ENCODE peak calls at places on chromosomes 12 and 14, in seven cellular contexts. B, Y, O, G, I, H and V are unnamed samples.
A peak's percentile ranks its signal among the peaks of the same experiment; 100 is the strongest.

GRCh38 chr12:106000376-106001104 is 138.2 kb downstream of the NUAK1 start:
- DNase-seq in G (no peak), O (no peak), I (no peak), Y (no peak), H (no peak), B (no peak), V (no peak)

GRCh38 chr12:22682663-22683062 is 57.7 kb downstream of the ETNK1 start:
- DNase-seq in Y (no peak), O (no peak), B (no peak), G (no peak), I (no peak), H (no peak), V (no peak)

GRCh38 chr14:90421001-90421580 is 24.3 kb downstream of the CALM1 start:
- DNase-seq in I (no peak), G (no peak), Y (no peak), H (no peak), B (no peak), O (no peak), V (no peak)

GRCh38 chr12:4051616-4052015 is 178.4 kb upstream of the PARP11 start:
- DNase-seq in I (no peak), O (no peak), B (no peak), Y (no peak), H (no peak), G (no peak), V (no peak)

GRCh38 chr12:57514720-57515467 is 5.4 kb downstream of the DDIT3 start:
- DNase-seq in B (no peak), Y (no peak), O (no peak), H (no peak), I (no peak), G (no peak), V (no peak)

GRCh38 chr12:27142102-27142721 is 59.8 kb upstream of the C12orf71 start:
- DNase-seq in O (peak; percentile 63), B (peak; percentile 57), H (no peak), I (no peak), G (peak; percentile 77), Y (peak; percentile 98), V (peak; percentile 65)

GRCh38 chr12:27988594-27989233 is 16.2 kb upstream of the PTHLH start:
- DNase-seq in B (no peak), G (no peak), O (no peak), H (no peak), I (no peak), Y (no peak), V (no peak)

GRCh38 chr14:63745272-63745671 is 17.4 kb upstream of the SGPP1 start:
- DNase-seq in B (no peak), Y (no peak), G (no peak), H (no peak), O (no peak), I (no peak), V (no peak)

GRCh38 chr12:78802593-78802992 is 62.0 kb upstream of the SYT1 start:
- DNase-seq in O (peak; percentile 67), G (peak; percentile 85), Y (no peak), H (no peak), B (no peak), I (no peak), V (peak; percentile 90)

GRCh38 chr12:120699553-120699952 is 10.7 kb upstream of the UNC119B start:
- DNase-seq in H (no peak), I (no peak), O (no peak), G (no peak), B (no peak), Y (no peak), V (no peak)

GRCh38 chr12:128994869-128995268 is 141.6 kb downstream of the GLT1D1 start:
- DNase-seq in I (no peak), H (no peak), B (no peak), Y (no peak), O (no peak), G (no peak), V (no peak)

GRCh38 chr14:54712371-54712998 is 145.6 kb downstream of the SAMD4A start:
- DNase-seq in Y (no peak), O (no peak), G (no peak), H (no peak), I (no peak), B (peak; percentile 45), V (no peak)

GRCh38 chr12:91404362-91404899 is 221.8 kb upstream of the DCN start:
- DNase-seq in O (no peak), I (no peak), G (no peak), B (no peak), Y (no peak), H (no peak), V (no peak)

GRCh38 chr14:23454445-23454856 is 15.1 kb upstream of the NGDN start:
- DNase-seq in Y (no peak), B (no peak), O (no peak), G (no peak), H (no peak), I (no peak), V (no peak)

GRCh38 chr14:76981670-76982069 is 46.8 kb downstream of the IRF2BPL start:
- DNase-seq in Y (no peak), I (no peak), G (no peak), B (no peak), O (no peak), H (no peak), V (no peak)

GRCh38 chr14:98840511-98840910 is 431.5 kb downstream of the BCL11B start:
- DNase-seq in G (no peak), H (no peak), B (no peak), O (no peak), I (no peak), Y (no peak), V (no peak)

GRCh38 chr12:50185975-50186663 is 18.9 kb upstream of the CERS5 start:
- DNase-seq in Y (no peak), I (no peak), H (no peak), O (no peak), G (peak; percentile 72), B (no peak), V (no peak)

GRCh38 chr14:26963696-26964095 is 365.9 kb upstream of the NOVA1 start:
- DNase-seq in O (no peak), H (no peak), I (no peak), B (peak; percentile 57), G (no peak), Y (no peak), V (no peak)

GRCh38 chr14:54651018-54651351 is 84.1 kb downstream of the SAMD4A start:
- DNase-seq in O (no peak), B (no peak), I (no peak), H (no peak), G (no peak), Y (no peak), V (no peak)

GRCh38 chr14:89493877-89494634 is 77.0 kb upstream of the FOXN3 start:
- DNase-seq in Y (no peak), B (no peak), O (no peak), H (no peak), I (no peak), G (no peak), V (peak; percentile 20)

GRCh38 chr12:21852251-21852650 is 77.7 kb upstream of the KCNJ8 start:
- DNase-seq in O (no peak), B (no peak), I (no peak), H (no peak), Y (no peak), G (peak; percentile 44), V (peak; percentile 63)

GRCh38 chr14:60381909-60382308 is 104.0 kb downstream of the C14orf39 start:
- DNase-seq in Y (no peak), I (no peak), O (no peak), G (no peak), B (no peak), H (no peak), V (no peak)

GRCh38 chr12:133204264-133204603 is 22.9 kb downstream of the ZNF268 start:
- DNase-seq in Y (no peak), B (no peak), O (no peak), G (no peak), I (no peak), H (no peak), V (no peak)

DNA sequence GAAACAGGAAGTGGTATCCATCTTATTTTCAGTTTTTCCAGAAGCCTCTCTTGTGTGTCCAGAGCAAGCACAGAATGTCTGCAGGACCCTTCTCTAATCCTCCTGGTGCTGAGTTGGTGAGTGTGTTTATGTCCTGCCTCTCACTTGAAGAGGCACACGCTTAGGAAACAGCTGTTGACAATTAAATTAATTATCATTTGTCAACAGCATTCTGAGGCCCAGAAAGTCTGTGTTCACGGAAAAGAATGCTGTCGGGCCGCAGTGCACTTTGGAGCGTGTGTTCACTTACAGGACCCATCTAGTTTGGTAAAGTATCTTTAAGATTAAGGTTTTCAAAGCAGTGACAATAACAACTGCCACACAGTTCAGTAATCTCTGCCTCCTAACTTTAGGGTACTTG is 70.4 kb downstream of the LMNTD1 start:
- DNase-seq in O (no peak), Y (no peak), I (no peak), H (no peak), G (no peak), B (no peak), V (no peak)
- H3K4me3 ChIP-seq in O (no peak overlapping the region), Y (no peak overlapping the region), I (no peak overlapping the region), H (no peak overlapping the region), G (no peak overlapping the region), B (no peak overlapping the region), V (no peak overlapping the region)

GRCh38 chr12:34600592-34601462 is 578.5 kb downstream of the ALG10 start:
- DNase-seq in I (peak; percentile 15), Y (no peak), H (no peak), O (no peak), B (no peak), G (no peak), V (no peak)

GRCh38 chr12:34598851-34599529 is 576.7 kb downstream of the ALG10 start:
- DNase-seq in G (no peak), H (no peak), O (no peak), I (peak; percentile 24), B (no peak), Y (no peak), V (no peak)

GRCh38 chr12:34598352-34598827 is 576.1 kb downstream of the ALG10 start:
- DNase-seq in G (no peak), Y (no peak), B (no peak), O (no peak), I (no peak), H (no peak), V (no peak)

GRCh38 chr12:34601689-34602088 is 579.4 kb downstream of the ALG10 start:
- DNase-seq in I (peak; percentile 9), B (no peak), H (no peak), G (no peak), O (no peak), Y (no peak), V (no peak)

GRCh38 chr12:34599530-34600513 is 577.5 kb downstream of the ALG10 start:
- DNase-seq in B (no peak), I (no peak), G (no peak), H (no peak), Y (no peak), O (no peak), V (no peak)
- H3K4me3 ChIP-seq in B (no peak overlapping the region), I (no peak overlapping the region), G (no peak overlapping the region), H (no peak overlapping the region), Y (no peak overlapping the region), O (no peak overlapping the region), V (no peak overlapping the region)

GRCh38 chr12:15629108-15629507 is 160.1 kb downstream of the EPS8 start:
- DNase-seq in H (no peak), I (no peak), G (peak; percentile 99), B (peak; percentile 53), O (peak; percentile 93), Y (peak; percentile 40), V (peak; percentile 98)
- H3K4me3 ChIP-seq in H (no peak overlapping the region), I (no peak overlapping the region), G (no peak overlapping the region), B (no peak overlapping the region), O (no peak overlapping the region), Y (no peak overlapping the region), V (no peak overlapping the region)

DNA sequence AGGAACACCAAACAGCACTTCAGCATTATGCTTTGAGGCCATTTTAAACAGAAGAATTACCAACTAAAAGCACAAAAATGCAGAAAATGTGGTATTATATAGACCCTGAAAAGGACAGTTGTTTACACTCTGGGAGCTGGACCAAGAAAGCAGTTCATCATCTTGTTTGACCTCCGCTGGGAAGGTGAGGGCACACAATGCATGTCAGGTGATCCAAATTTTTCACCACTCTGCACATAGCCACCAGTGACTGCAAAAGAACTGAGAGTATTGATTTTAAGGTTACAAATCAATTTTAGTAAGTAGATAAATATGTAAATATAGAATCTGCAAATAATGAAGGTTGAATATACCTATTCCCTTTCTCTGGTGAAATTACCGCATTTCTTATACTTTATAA is 119.6 kb downstream of the SLC16A7 start:
- DNase-seq in H (no peak), O (no peak), I (no peak), B (no peak), G (no peak), Y (no peak), V (no peak)
- H3K4me3 ChIP-seq in H (no peak overlapping the region), O (no peak overlapping the region), I (no peak overlapping the region), B (no peak overlapping the region), G (no peak overlapping the region), Y (no peak overlapping the region), V (no peak overlapping the region)